ENCODE peak calls at places on chromosomes 16 and 17, in five cellular contexts. C, G, V, U and D are unnamed samples.

GRCh38 chr17:79619196-79619595 is 8.3 kb upstream of the RBFOX3 start:
- DNase-seq in G (no peak), U (no peak), C (no peak), V (no peak), D (no peak)

GRCh38 chr17:66272699-66273390 is 29.6 kb upstream of the PRKCA start:
- DNase-seq in G (no peak), U (no peak), C (peak), V (peak), D (peak)

GRCh38 chr16:89507219-89507833 is 877 bp upstream of the SPG7 start:
- DNase-seq in V (no peak), G (no peak), U (no peak), C (no peak), D (no peak)

GRCh38 chr17:7109461-7110322 is 4.9 kb downstream of the ASGR2 start:
- DNase-seq in V (no peak), G (no peak), U (no peak), C (no peak), D (no peak)

GRCh38 chr16:48450367-48450766 is 65.2 kb upstream of the SIAH1 start:
- DNase-seq in G (no peak), V (no peak), C (no peak), U (no peak), D (no peak)

GRCh38 chr17:73231363-73231762 is 30.3 kb downstream of the CPSF4L start:
- DNase-seq in G (no peak), V (no peak), C (peak), U (no peak), D (peak)

GRCh38 chr17:37239690-37240344 is 136.0 kb upstream of the C17orf78 start:
- DNase-seq in V (peak), U (no peak), C (peak), G (no peak), D (peak)

GRCh38 chr16:57675752-57676623 is 7.9 kb downstream of the ADGRG3 start:
- DNase-seq in G (no peak), U (no peak), V (no peak), C (no peak), D (no peak)

GRCh38 chr16:23229714-23230113 is 47.2 kb downstream of the SCNN1G start:
- DNase-seq in V (no peak), U (no peak), C (no peak), G (no peak), D (no peak)

GRCh38 chr16:55621771-55622170 is 34.0 kb upstream of the SLC6A2 start:
- DNase-seq in C (no peak), G (no peak), V (no peak), U (no peak), D (no peak)

GRCh38 chr16:31201511-31202401 is 804 bp downstream of the PYCARD start:
- DNase-seq in C (no peak), V (peak), G (peak), U (no peak), D (peak)

GRCh38 chr17:74646231-74646630 is 22.7 kb upstream of the CD300E start:
- DNase-seq in G (no peak), U (no peak), V (peak), C (peak), D (peak)

GRCh38 chr17:73340093-73340596 is 28.3 kb upstream of the CDC42EP4 start:
- DNase-seq in G (no peak), C (peak), V (peak), U (peak), D (peak)

GRCh38 chr16:10583269-10583668 is 2.9 kb upstream of the EMP2 start:
- DNase-seq in V (no peak), C (no peak), U (no peak), G (no peak), D (no peak)

GRCh38 chr16:22300427-22301071 is 3.3 kb downstream of the POLR3E start:
- DNase-seq in U (no peak), C (peak), G (peak), V (no peak), D (peak)

GRCh38 chr16:57937861-57938260 is 33.1 kb downstream of the CNGB1 start:
- DNase-seq in C (no peak), V (no peak), G (no peak), U (no peak), D (no peak)

GRCh38 chr16:82995927-82996441 is 369.2 kb downstream of the CDH13 start:
- DNase-seq in C (no peak), U (peak), V (peak), G (no peak), D (peak)

GRCh38 chr16:27703545-27703944 is 153.6 kb downstream of the KATNIP start:
- DNase-seq in C (no peak), G (no peak), V (no peak), U (peak), D (no peak)

GRCh38 chr16:57145046-57145963 is 40.5 kb downstream of the PSME3IP1 start:
- DNase-seq in U (no peak), C (no peak), V (no peak), G (no peak), D (no peak)

GRCh38 chr16:592518-593306 is 2.8 kb downstream of the RAB40C start:
- DNase-seq in V (peak), C (no peak), G (no peak), U (peak), D (peak)

GRCh38 chr17:62109378-62109902 is 44.4 kb upstream of the MED13 start:
- DNase-seq in U (no peak), V (peak), C (peak), G (peak), D (peak)

GRCh38 chr16:77273-77806 is 685 bp upstream of the MPG start:
- DNase-seq in V (no peak), C (peak), U (no peak), G (no peak), D (peak)

GRCh38 chr17:44065668-44066203 is 735 bp downstream of the LSM12 start:
- DNase-seq in G (no peak), V (no peak), C (no peak), U (no peak), D (no peak)

GRCh38 chr17:27381007-27381501 is 75.2 kb upstream of the KSR1 start:
- DNase-seq in G (peak), U (peak), C (peak), V (no peak), D (peak)

GRCh38 chr17:81443269-81443668 is 48.0 kb downstream of the BAHCC1 start:
- DNase-seq in U (no peak), C (no peak), V (no peak), G (no peak), D (no peak)

GRCh38 chr16:17364319-17365210 is 106.2 kb downstream of the XYLT1 start:
- DNase-seq in C (no peak), G (peak), U (no peak), V (peak), D (peak)

GRCh38 chr16:52578007-52578828 is 31.3 kb upstream of the TOX3 start:
- DNase-seq in G (no peak), C (no peak), V (no peak), U (no peak), D (no peak)

GRCh38 chr17:82242977-82243647 is 14.3 kb downstream of the SLC16A3 start:
- DNase-seq in U (peak), G (no peak), C (no peak), V (no peak), D (peak)

GRCh38 chr16:81545470-81546175 is 101.0 kb downstream of the CMIP start:
- DNase-seq in V (no peak), U (no peak), C (no peak), G (no peak), D (no peak)

GRCh38 chr17:4477286-4477791 is 21.3 kb upstream of the SPNS2 start:
- DNase-seq in V (no peak), U (no peak), C (no peak), G (no peak), D (no peak)

GRCh38 chr16:80171746-80172145 is 369.0 kb upstream of the DYNLRB2 start:
- DNase-seq in C (no peak), G (no peak), V (no peak), U (no peak), D (no peak)

GRCh38 chr17:41328207-41328606 is 12.7 kb upstream of the KRTAP17-1 start:
- DNase-seq in V (no peak), C (no peak), G (no peak), U (no peak), D (no peak)

DNA sequence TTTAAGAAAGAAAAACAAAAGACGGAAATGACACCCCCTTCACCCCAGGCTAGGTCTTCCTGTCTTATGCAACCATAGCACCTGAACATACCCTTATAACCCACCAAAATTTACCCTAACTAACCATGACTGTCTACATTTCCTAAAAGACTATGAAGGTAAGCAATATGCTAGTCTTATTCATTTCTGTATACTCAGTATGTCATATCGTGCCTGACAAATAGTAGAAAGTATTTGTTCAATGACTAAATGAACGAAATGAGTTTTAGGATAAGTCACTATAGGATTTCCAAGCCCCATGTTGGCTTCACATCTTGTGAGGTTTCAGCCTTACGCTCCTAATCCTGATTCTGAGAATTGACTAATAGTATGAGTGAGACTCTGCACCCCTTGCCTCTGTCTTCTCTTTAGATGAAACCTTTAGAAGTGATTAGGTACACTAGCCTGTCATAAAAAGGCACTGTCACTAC is 6.5 kb downstream of the ADAT1 start:
- DNase-seq in C (no peak), U (no peak), V (no peak), G (no peak), D (no peak)
- H3K27ac ChIP-seq in C (no peak), U (no peak), V (no peak), G (peak), D (no peak)

DNA sequence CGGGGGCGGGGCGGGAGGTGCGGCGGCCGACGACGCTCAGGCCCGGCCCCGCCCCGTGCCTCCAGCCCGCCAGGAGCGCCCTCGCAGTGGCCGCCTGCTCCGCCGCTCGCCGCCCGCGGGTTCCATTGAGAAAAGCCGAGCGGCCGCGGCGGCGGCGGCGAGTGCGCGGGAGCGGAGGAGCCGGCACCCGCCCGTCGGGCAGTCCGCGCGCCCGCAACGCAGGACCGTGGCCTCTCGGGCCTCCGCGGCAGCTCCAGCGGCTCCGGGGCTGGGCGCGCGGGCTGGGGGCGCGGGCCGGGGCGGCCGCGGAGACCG is at the start of gene ZFPM1:
- DNase-seq in C (no peak), U (no peak), V (no peak), G (no peak), D (no peak)
- H3K27ac ChIP-seq in C (peak), U (peak), V (peak), G (peak), D (peak)

DNA sequence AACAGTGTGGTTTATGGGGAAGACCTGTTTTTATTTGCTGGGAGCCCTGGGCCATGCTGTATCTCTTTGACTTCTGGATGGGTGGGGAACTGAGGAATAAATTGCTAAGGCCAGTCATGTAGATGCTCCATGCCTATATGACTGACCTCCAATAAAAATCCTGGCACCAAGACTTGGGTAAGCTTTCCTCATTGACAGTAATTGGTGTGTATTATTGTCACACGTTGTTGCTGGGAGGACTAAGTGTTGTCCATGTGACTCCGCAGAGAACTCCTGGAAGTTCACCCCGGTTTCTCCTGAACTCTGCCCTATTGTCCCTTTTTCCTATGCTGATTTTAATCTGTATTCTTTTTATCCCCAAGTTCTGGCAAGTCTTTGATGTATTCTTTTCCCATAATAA is 33.4 kb upstream of the USP22 start:
- DNase-seq in G (no peak), C (no peak), V (no peak), U (no peak), D (no peak)
- H3K27ac ChIP-seq in G (no peak), C (no peak), V (no peak), U (no peak), D (no peak)

GRCh38 chr17:39399792-39400191 is 1.6 kb downstream of the FBXL20 start:
- DNase-seq in C (no peak), G (no peak), U (no peak), V (no peak), D (no peak)

GRCh38 chr17:39401412-39402278 is at the start of gene FBXL20:
- DNase-seq in C (peak), U (peak), V (peak), G (peak), D (peak)

GRCh38 chr17:39402279-39402889 is 958 bp upstream of the FBXL20 start:
- DNase-seq in C (peak), G (peak), V (peak), U (peak), D (peak)

GRCh38 chr17:39402890-39403605 is 1.6 kb upstream of the FBXL20 start:
- DNase-seq in V (no peak), C (no peak), U (no peak), G (no peak), D (no peak)

GRCh38 chr17:39400547-39401411 is 647 bp downstream of the FBXL20 start:
- DNase-seq in G (no peak), V (no peak), U (peak), C (no peak), D (peak)
- H3K27ac ChIP-seq in G (peak), V (peak), U (peak), C (peak), D (peak)

GRCh38 chr16:70419384-70420327 is 19.2 kb downstream of the ST3GAL2 start:
- DNase-seq in V (no peak), C (no peak), G (no peak), U (no peak), D (no peak)
- H3K27ac ChIP-seq in V (no peak), C (no peak), G (peak), U (no peak), D (no peak)

DNA sequence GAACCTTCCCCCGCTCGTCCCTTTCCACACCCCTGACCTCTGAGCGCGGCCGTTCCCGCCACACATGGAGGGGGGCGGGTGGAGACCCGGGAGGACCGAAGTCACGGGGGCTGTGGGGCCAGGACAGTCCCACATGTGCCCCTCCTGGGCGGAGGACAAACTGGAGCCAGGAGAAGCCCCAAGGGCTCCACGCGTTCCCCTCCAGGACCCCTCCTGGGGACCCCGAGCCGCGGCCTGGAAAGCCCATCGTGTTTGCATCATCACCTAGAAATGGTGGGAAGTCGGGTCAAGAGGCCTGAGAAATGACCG is 607 bp upstream of the ABR start:
- DNase-seq in U (no peak), G (no peak), C (no peak), V (no peak), D (no peak)
- H3K27ac ChIP-seq in U (peak), G (no peak), C (no peak), V (no peak), D (no peak)

GRCh38 chr16:86579268-86580062 is 1.1 kb downstream of the FOXL1 start:
- DNase-seq in G (no peak), U (no peak), C (no peak), V (no peak), D (no peak)
- H3K27ac ChIP-seq in G (no peak), U (peak), C (no peak), V (no peak), D (peak)

GRCh38 chr17:47704116-47704515 is 10.2 kb downstream of the TBKBP1 start:
- DNase-seq in U (no peak), C (no peak), G (no peak), V (no peak), D (no peak)

GRCh38 chr17:47702391-47702995 is 8.5 kb downstream of the TBKBP1 start:
- DNase-seq in V (no peak), C (no peak), G (no peak), U (no peak), D (no peak)

GRCh38 chr17:47703191-47703591 is 9.2 kb downstream of the TBKBP1 start:
- DNase-seq in C (no peak), U (no peak), V (no peak), G (no peak), D (no peak)

GRCh38 chr17:47704781-47705180 is 10.8 kb downstream of the TBKBP1 start:
- DNase-seq in C (no peak), G (no peak), V (no peak), U (no peak), D (no peak)

DNA sequence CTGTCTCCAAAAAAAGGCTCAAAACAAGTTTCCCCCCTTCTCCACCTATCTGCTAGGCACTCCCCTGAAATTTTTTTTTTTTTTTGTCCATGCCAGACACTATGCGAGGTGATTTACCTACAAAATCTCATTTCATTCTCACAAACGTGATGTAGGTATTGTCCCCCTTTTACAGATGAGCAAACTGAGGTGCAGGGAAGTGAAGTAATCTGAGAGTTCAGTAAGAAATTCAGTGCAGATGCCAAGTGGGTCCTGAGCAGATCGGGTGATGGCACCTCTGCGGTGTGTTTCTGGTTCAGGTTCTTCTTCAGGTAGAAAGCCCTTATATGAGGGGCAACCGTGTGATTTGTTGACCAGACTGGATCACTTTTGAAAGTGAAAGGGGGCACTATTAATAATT is 9.7 kb downstream of the TBKBP1 start:
- DNase-seq in G (no peak), V (no peak), U (no peak), C (no peak), D (no peak)
- H3K27ac ChIP-seq in G (no peak), V (no peak), U (no peak), C (no peak), D (no peak)

GRCh38 chr16:11722468-11722808 is 20.2 kb downstream of the TXNDC11 start:
- DNase-seq in U (no peak), G (no peak), V (no peak), C (no peak), D (no peak)
- H3K27ac ChIP-seq in U (no peak), G (no peak), V (no peak), C (no peak), D (no peak)